ENCODE peak calls at places on chromosome 6, in ten cellular contexts. S, E, B, P, C, A, W, V, Q and Z are unnamed samples.

GRCh38 chr6:138162104-138162946 is 586 bp downstream of the ARFGEF3 start:
- DNase-seq in S (no peak), E (no peak), B (peak), P (no peak), C (no peak), A (no peak), W (no peak), V (peak), Q (no peak), Z (no peak)

GRCh38 chr6:160226118-160226541 is 32.5 kb downstream of the SLC22A2 start:
- DNase-seq in S (no peak), E (no peak), B (no peak), P (no peak), C (no peak), A (no peak), W (peak), V (no peak), Q (no peak), Z (peak)

GRCh38 chr6:3398755-3399671 is 57.8 kb downstream of the SLC22A23 start:
- DNase-seq in S (no peak), E (no peak), B (no peak), P (no peak), C (no peak), A (no peak), W (no peak), V (no peak), Q (no peak), Z (no peak)

GRCh38 chr6:157684620-157685299 is 138.3 kb upstream of the SNX9 start:
- DNase-seq in S (no peak), E (no peak), B (no peak), P (no peak), C (no peak), A (no peak), W (no peak), V (no peak), Q (no peak), Z (no peak)

GRCh38 chr6:149181304-149181703 is 136.2 kb upstream of the TAB2 start:
- DNase-seq in S (no peak), E (no peak), B (no peak), P (no peak), C (no peak), A (no peak), W (no peak), V (no peak), Q (no peak), Z (no peak)

GRCh38 chr6:16483315-16483875 is 245.0 kb downstream of the GMPR start:
- DNase-seq in S (no peak), E (no peak), B (no peak), P (no peak), C (no peak), A (no peak), W (no peak), V (no peak), Q (no peak), Z (no peak)

GRCh38 chr6:166540631-166541331 is 45.7 kb downstream of the RAMACL start:
- DNase-seq in S (no peak), E (no peak), B (peak), P (peak), C (peak), A (no peak), W (peak), V (no peak), Q (no peak), Z (peak)

GRCh38 chr6:25366785-25367657 is 87.8 kb downstream of the CARMIL1 start:
- DNase-seq in S (no peak), E (no peak), B (no peak), P (peak), C (no peak), A (no peak), W (peak), V (no peak), Q (peak), Z (no peak)

GRCh38 chr6:106097368-106098231 is 11.5 kb downstream of the PRDM1 start:
- DNase-seq in S (no peak), E (peak), B (peak), P (peak), C (no peak), A (no peak), W (peak), V (peak), Q (peak), Z (peak)

GRCh38 chr6:131134220-131134831 is 941 bp upstream of the AKAP7 start:
- DNase-seq in S (no peak), E (no peak), B (no peak), P (no peak), C (no peak), A (no peak), W (no peak), V (no peak), Q (no peak), Z (no peak)

GRCh38 chr6:156686940-156687874 is 90.0 kb upstream of the ARID1B start:
- DNase-seq in S (peak), E (peak), B (peak), P (peak), C (peak), A (peak), W (peak), V (peak), Q (peak), Z (no peak)

GRCh38 chr6:136037885-136038460 is 186.5 kb downstream of the PDE7B start:
- DNase-seq in S (peak), E (no peak), B (peak), P (no peak), C (no peak), A (peak), W (no peak), V (no peak), Q (no peak), Z (no peak)

GRCh38 chr6:47626782-47627181 is 71.6 kb upstream of the ADGRF4 start:
- DNase-seq in S (no peak), E (no peak), B (no peak), P (no peak), C (no peak), A (no peak), W (no peak), V (no peak), Q (no peak), Z (no peak)

GRCh38 chr6:158640519-158640918 is 4.0 kb downstream of the DYNLT1 start:
- DNase-seq in S (no peak), E (no peak), B (no peak), P (no peak), C (no peak), A (no peak), W (no peak), V (no peak), Q (no peak), Z (no peak)

GRCh38 chr6:83125425-83125824 is 58.0 kb downstream of the DOP1A start:
- DNase-seq in S (no peak), E (no peak), B (no peak), P (peak), C (no peak), A (no peak), W (no peak), V (no peak), Q (no peak), Z (no peak)

GRCh38 chr6:34412054-34412453 is 13.8 kb downstream of the RPS10 start:
- DNase-seq in S (no peak), E (peak), B (no peak), P (no peak), C (no peak), A (no peak), W (no peak), V (no peak), Q (no peak), Z (no peak)

GRCh38 chr6:139334791-139335446 is 39.5 kb downstream of the CITED2 start:
- DNase-seq in S (peak), E (no peak), B (peak), P (no peak), C (no peak), A (peak), W (no peak), V (no peak), Q (no peak), Z (no peak)

GRCh38 chr6:7041511-7042026 is 66.2 kb upstream of the RREB1 start:
- DNase-seq in S (no peak), E (no peak), B (no peak), P (peak), C (no peak), A (no peak), W (no peak), V (no peak), Q (no peak), Z (no peak)

GRCh38 chr6:46863791-46864190 is 57.9 kb downstream of the ADGRF5 start:
- DNase-seq in S (no peak), E (peak), B (no peak), P (no peak), C (no peak), A (no peak), W (no peak), V (no peak), Q (no peak), Z (no peak)

GRCh38 chr6:168414696-168415095 is 26.3 kb upstream of the SMOC2 start:
- DNase-seq in S (no peak), E (no peak), B (no peak), P (no peak), C (no peak), A (peak), W (no peak), V (no peak), Q (no peak), Z (no peak)

GRCh38 chr6:24004659-24005058 is 121.4 kb upstream of the NRSN1 start:
- DNase-seq in S (no peak), E (peak), B (no peak), P (peak), C (no peak), A (no peak), W (no peak), V (no peak), Q (no peak), Z (no peak)

GRCh38 chr6:42393339-42393738 is 58.4 kb downstream of the TRERF1 start:
- DNase-seq in S (no peak), E (no peak), B (no peak), P (no peak), C (no peak), A (no peak), W (no peak), V (no peak), Q (no peak), Z (no peak)

GRCh38 chr6:31794866-31795615 is 511 bp downstream of the VARS1 start:
- DNase-seq in S (no peak), E (no peak), B (no peak), P (peak), C (no peak), A (no peak), W (peak), V (peak), Q (peak), Z (no peak)